ENCODE peak calls at places on chromosome 22, in ten cellular contexts. Y, Q, V, L, C, M, W, G, P and J are unnamed samples.

GRCh38 chr22:41845380-41846267 is 12.7 kb downstream of the SREBF2 start:
- DNase-seq in Q (no peak), L (no peak), G (no peak), V (peak), W (no peak), Y (no peak), M (no peak), P (no peak), C (no peak), J (no peak)

GRCh38 chr22:41524809-41525449 is 19.3 kb downstream of the POLR3H start:
- DNase-seq in W (no peak), G (no peak), C (no peak), Y (no peak), V (no peak), M (no peak), L (peak), P (no peak), Q (no peak), J (no peak)

GRCh38 chr22:41913040-41913719 is 1.7 kb downstream of the SHISA8 start:
- DNase-seq in Y (no peak), L (no peak), P (no peak), W (peak), Q (no peak), V (no peak), C (no peak), G (no peak), M (no peak), J (no peak)

GRCh38 chr22:23696326-23696851 is 5.6 kb downstream of the RGL4 start:
- DNase-seq in C (no peak), W (peak), G (peak), M (no peak), V (no peak), L (no peak), P (peak), Y (no peak), Q (no peak), J (peak)

GRCh38 chr22:23574877-23575276 is 5.2 kb downstream of the IGLL1 start:
- DNase-seq in Y (no peak), L (no peak), V (no peak), W (no peak), Q (no peak), P (no peak), C (no peak), G (no peak), M (no peak), J (no peak)

GRCh38 chr22:22915670-22916035 is 28.0 kb downstream of the IGLL5 start:
- DNase-seq in Q (no peak), M (no peak), P (no peak), V (no peak), L (no peak), C (no peak), G (no peak), Y (no peak), W (no peak), J (no peak)

GRCh38 chr22:29315286-29316195 is at the start of gene RASL10A:
- DNase-seq in G (no peak), P (no peak), Q (no peak), W (no peak), M (no peak), Y (no peak), C (no peak), V (no peak), L (no peak), J (no peak)

GRCh38 chr22:38657248-38657909 is 941 bp downstream of the CBY1 start:
- DNase-seq in L (peak), M (peak), Q (peak), V (peak), G (peak), P (peak), C (no peak), Y (no peak), W (peak), J (peak)

GRCh38 chr22:30572840-30573593 is 1.4 kb downstream of the GAL3ST1 start:
- DNase-seq in G (no peak), V (no peak), Q (no peak), P (no peak), C (no peak), Y (no peak), W (no peak), M (peak), L (no peak), J (no peak)

GRCh38 chr22:45608763-45609180 is 62.9 kb upstream of the ATXN10 start:
- DNase-seq in L (peak), G (peak), M (no peak), Y (no peak), P (peak), C (peak), W (no peak), Q (peak), V (peak), J (no peak)

GRCh38 chr22:18029686-18030267 is 5.4 kb upstream of the MICAL3 start:
- DNase-seq in M (no peak), C (no peak), P (no peak), W (no peak), L (no peak), Y (no peak), V (no peak), Q (no peak), G (no peak), J (no peak)

GRCh38 chr22:34943830-34944229 is 122.1 kb upstream of the ISX start:
- DNase-seq in P (no peak), V (no peak), L (no peak), Y (no peak), G (no peak), C (no peak), M (no peak), Q (no peak), W (no peak), J (no peak)
- TF ChIP-seq CTCF in P (no peak), V (no peak), L (no peak), Y (no peak), G (no peak), C (no peak), M (no peak), Q (no peak), W (peak), J (no peak)

GRCh38 chr22:20015971-20016733 is 471 bp downstream of the ARVCF start:
- DNase-seq in W (no peak), Y (peak), P (no peak), L (no peak), V (no peak), M (peak), G (no peak), Q (no peak), C (no peak), J (peak)

GRCh38 chr22:20013382-20013871 is 3.2 kb downstream of the ARVCF start:
- DNase-seq in G (peak), V (peak), Q (peak), Y (peak), C (peak), L (peak), P (peak), M (no peak), W (no peak), J (peak)

GRCh38 chr22:20015187-20015625 is 1.4 kb downstream of the ARVCF start:
- DNase-seq in Q (no peak), W (no peak), M (peak), C (no peak), Y (no peak), L (no peak), P (no peak), G (no peak), V (no peak), J (no peak)

GRCh38 chr22:20012741-20013331 is 3.8 kb downstream of the ARVCF start:
- DNase-seq in W (no peak), L (no peak), Q (no peak), V (no peak), P (no peak), C (no peak), G (no peak), M (no peak), Y (no peak), J (no peak)

DNA sequence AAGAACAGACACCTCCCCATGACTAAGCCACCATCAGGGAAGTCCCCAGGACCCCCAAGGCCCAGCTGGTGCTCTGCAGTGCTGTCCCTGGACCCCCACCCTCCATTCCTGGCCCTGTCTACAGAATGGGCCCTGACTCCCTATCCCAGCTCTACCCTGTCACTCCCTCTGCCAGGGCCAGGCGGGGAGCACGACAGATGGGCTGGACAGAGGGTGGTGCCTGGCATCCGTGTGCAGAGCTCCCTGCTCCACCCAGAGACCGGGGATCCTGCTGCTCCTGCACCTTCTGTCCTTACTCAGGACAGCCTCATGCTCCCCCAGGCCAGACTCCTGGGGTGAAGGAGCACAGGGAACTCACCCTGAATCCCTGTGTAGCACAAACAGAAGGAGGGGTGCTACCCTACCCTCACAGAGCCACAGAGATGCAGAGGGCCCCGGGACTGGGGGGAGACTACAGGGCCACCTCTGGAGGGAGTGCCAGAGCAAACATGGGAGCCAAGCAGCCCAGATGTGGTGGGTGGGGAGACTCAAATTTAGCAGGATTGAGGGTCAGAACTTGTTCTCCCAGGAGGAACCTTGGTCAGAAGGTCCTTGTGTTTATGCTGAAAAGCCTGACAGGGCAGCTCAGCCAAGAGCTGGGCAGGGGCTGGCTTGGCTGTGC is 2.0 kb downstream of the ARVCF start:
- DNase-seq in C (no peak), W (no peak), Y (no peak), M (peak), G (no peak), Q (no peak), V (no peak), P (no peak), L (no peak), J (no peak)
- TF ChIP-seq CTCF in C (no peak), W (no peak), Y (no peak), M (no peak), G (no peak), Q (no peak), V (no peak), P (no peak), L (no peak), J (no peak)

GRCh38 chr22:50641696-50642607 is 14.0 kb upstream of the ARSA start:
- DNase-seq in P (peak), Q (peak), L (peak), W (no peak), M (no peak), C (no peak), Y (no peak), G (peak), V (no peak), J (no peak)
- TF ChIP-seq CTCF in P (peak), Q (peak), L (peak), W (peak), M (no peak), C (peak), Y (no peak), G (peak), V (peak), J (no peak)

DNA sequence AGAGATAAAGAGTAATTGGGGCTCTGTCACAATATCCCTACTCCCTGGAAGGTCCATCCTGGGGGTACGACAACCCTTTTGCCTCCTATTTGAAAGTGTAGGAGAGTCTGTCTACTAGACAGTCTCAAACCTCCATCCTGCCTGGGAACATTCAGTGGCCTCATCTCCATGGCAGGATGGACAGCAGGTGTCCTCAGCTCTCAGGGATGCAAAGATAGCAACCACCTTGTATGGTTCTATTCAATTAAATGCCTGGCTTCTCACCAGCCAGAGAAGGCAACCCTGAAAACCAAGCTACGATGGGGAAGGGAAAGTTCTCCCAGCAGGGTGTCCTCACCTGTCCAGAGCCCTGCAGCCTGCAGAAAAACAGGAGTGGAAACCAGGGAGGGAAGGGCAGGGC is 164.9 kb downstream of the MIAT start:
- DNase-seq in Y (no peak), C (no peak), M (no peak), P (no peak), W (no peak), L (no peak), Q (no peak), G (no peak), V (no peak), J (no peak)
- TF ChIP-seq CTCF in Y (no peak), C (no peak), M (no peak), P (no peak), W (no peak), L (no peak), Q (no peak), G (no peak), V (no peak), J (no peak)